ENCODE peak calls at places on chromosome 9, in six cellular contexts. U, X, B, A, K and Z are unnamed samples.

GRCh38 chr9:129094387-129095169 is 13.7 kb downstream of the DOLPP1 start:
- DNase-seq in X (no peak), A (no peak), U (peak; percentile 80), B (no peak), K (no peak), Z (no peak)

GRCh38 chr9:96009690-96010477 is 134.4 kb downstream of the ERCC6L2 start:
- DNase-seq in B (no peak), X (no peak), U (no peak), K (no peak), A (peak; percentile 57), Z (no peak)

GRCh38 chr9:16532681-16533450 is 337.6 kb downstream of the BNC2 start:
- DNase-seq in X (no peak), B (no peak), K (no peak), U (no peak), A (no peak), Z (no peak)

GRCh38 chr9:106023455-106023854 is 329.1 kb downstream of the TMEM38B start:
- DNase-seq in A (no peak), K (no peak), X (no peak), B (no peak), U (no peak), Z (no peak)

GRCh38 chr9:124741149-124741548 is 30.0 kb downstream of the NR6A1 start:
- DNase-seq in U (no peak), A (no peak), B (no peak), K (no peak), X (no peak), Z (no peak)

GRCh38 chr9:96565684-96566360 is 53.8 kb downstream of the CDC14B start:
- DNase-seq in K (peak; percentile 48), A (no peak), B (peak; percentile 48), X (no peak), U (no peak), Z (no peak)

GRCh38 chr9:87343816-87344438 is 153.7 kb upstream of the DAPK1 start:
- DNase-seq in B (no peak), A (no peak), X (no peak), K (no peak), U (no peak), Z (no peak)

GRCh38 chr9:36560813-36561212 is 11.9 kb upstream of the MELK start:
- DNase-seq in K (peak; percentile 64), U (peak; percentile 15), X (no peak), A (no peak), B (no peak), Z (no peak)

GRCh38 chr9:129557192-129558036 is 63.5 kb downstream of the C9orf50 start:
- DNase-seq in A (no peak), X (no peak), K (peak; percentile 99), B (peak; percentile 98), U (no peak), Z (no peak)

GRCh38 chr9:137351781-137352501 is 49.9 kb upstream of the NRARP start:
- DNase-seq in U (peak; percentile 75), X (no peak), B (peak; percentile 44), K (no peak), A (no peak), Z (peak; percentile 80)

GRCh38 chr9:127417130-127418036 is 6.8 kb upstream of the ZNF79 start:
- DNase-seq in K (no peak), X (no peak), A (no peak), B (no peak), U (no peak), Z (no peak)

GRCh38 chr9:107735821-107736220 is 246.3 kb upstream of the KLF4 start:
- DNase-seq in A (no peak), B (no peak), X (no peak), K (no peak), U (no peak), Z (no peak)

GRCh38 chr9:116501871-116502270 is 185.2 kb upstream of the TRIM32 start:
- DNase-seq in U (no peak), A (no peak), X (no peak), B (no peak), K (no peak), Z (no peak)

GRCh38 chr9:127316586-127317383 is 52.2 kb downstream of the GARNL3 start:
- DNase-seq in A (no peak), B (no peak), X (no peak), U (no peak), K (no peak), Z (no peak)

GRCh38 chr9:28927711-28928110 is 1354.4 kb upstream of the C9orf72 start:
- DNase-seq in X (no peak), K (no peak), U (no peak), A (no peak), B (no peak), Z (no peak)

GRCh38 chr9:127574089-127574921 is 37.8 kb upstream of the STXBP1 start:
- DNase-seq in X (no peak), U (no peak), B (peak; percentile 22), A (no peak), K (no peak), Z (no peak)

GRCh38 chr9:75491533-75491932 is 398.9 kb upstream of the PCSK5 start:
- DNase-seq in B (no peak), A (no peak), K (no peak), X (no peak), U (no peak), Z (no peak)

GRCh38 chr9:134739660-134739968 is 98.0 kb downstream of the COL5A1 start:
- DNase-seq in B (no peak), U (no peak), K (no peak), A (no peak), X (no peak), Z (no peak)

GRCh38 chr9:27451207-27451792 is 72.8 kb upstream of the IFNK start:
- DNase-seq in A (no peak), B (no peak), U (no peak), X (no peak), K (no peak), Z (no peak)

GRCh38 chr9:27460225-27461023 is 63.7 kb upstream of the IFNK start:
- DNase-seq in B (no peak), U (no peak), A (no peak), K (no peak), X (no peak), Z (no peak)

GRCh38 chr9:26551451-26551850 is 341.2 kb downstream of the CAAP1 start:
- DNase-seq in B (no peak), X (no peak), K (no peak), A (no peak), U (no peak), Z (no peak)

GRCh38 chr9:96071245-96072124 is 196.0 kb downstream of the ERCC6L2 start:
- DNase-seq in A (peak; percentile 7), B (peak; percentile 84), K (peak; percentile 71), U (no peak), X (no peak), Z (no peak)

GRCh38 chr9:89154651-89155336 is 23.8 kb downstream of the SHC3 start:
- DNase-seq in U (no peak), A (no peak), K (no peak), X (no peak), B (no peak), Z (no peak)

GRCh38 chr9:25994605-25995004 is 316.4 kb upstream of the TUSC1 start:
- DNase-seq in U (no peak), K (no peak), B (no peak), A (no peak), X (no peak), Z (no peak)

GRCh38 chr9:133125706-133126696 is 5.0 kb upstream of the RALGDS start:
- DNase-seq in K (no peak), B (no peak), U (no peak), X (no peak), A (no peak), Z (no peak)

GRCh38 chr9:102253099-102253498 is 514.7 kb upstream of the GRIN3A start:
- DNase-seq in K (no peak), B (peak; percentile 4), U (no peak), A (no peak), X (no peak), Z (no peak)